ENCODE peak calls at places on chromosomes 3 and 15, in eight cellular contexts. Q, G, T, Z, I, O, H and R are unnamed samples.
A peak's percentile ranks its signal among the peaks of the same experiment; 100 is the strongest.

GRCh38 chr3:160755776-160756304 is at the start of gene PPM1L:
- DNase-seq in I (peak; percentile 52), G (peak; percentile 12), T (peak; percentile 71), H (peak; percentile 88), Q (peak; percentile 44), Z (no peak), O (peak; percentile 56), R (peak; percentile 59)

GRCh38 chr3:16132190-16132589 is 42.3 kb upstream of the GALNT15 start:
- DNase-seq in T (no peak), Z (no peak), Q (no peak), H (no peak), I (no peak), O (no peak), G (no peak), R (no peak)

GRCh38 chr15:94230886-94231727 is at the start of gene MCTP2:
- DNase-seq in O (peak; percentile 53), Z (peak; percentile 39), I (peak; percentile 69), G (peak; percentile 70), H (peak; percentile 96), Q (peak; percentile 65), T (peak; percentile 62), R (peak; percentile 38)

GRCh38 chr3:38084019-38084968 is 45.3 kb downstream of the DLEC1 start:
- DNase-seq in T (peak; percentile 70), Q (peak; percentile 33), I (peak; percentile 69), Z (peak; percentile 1), O (peak; percentile 41), H (peak; percentile 64), G (peak; percentile 19), R (peak; percentile 27)

GRCh38 chr3:71495708-71496472 is 87.6 kb downstream of the FOXP1 start:
- DNase-seq in I (peak; percentile 80), Q (peak; percentile 95), T (peak; percentile 88), O (peak; percentile 94), H (no peak), Z (no peak), G (peak; percentile 91), R (no peak)

GRCh38 chr3:128289534-128289933 is 136.3 kb downstream of the EEFSEC start:
- DNase-seq in I (no peak), H (no peak), T (no peak), O (no peak), Z (no peak), G (no peak), Q (no peak), R (no peak)

GRCh38 chr15:60004846-60005351 is 788 bp downstream of the FOXB1 start:
- DNase-seq in G (peak; percentile 6), O (peak; percentile 12), H (peak; percentile 65), Q (no peak), T (peak; percentile 41), Z (no peak), I (peak; percentile 23), R (no peak)

GRCh38 chr15:80093854-80094418 is 34.5 kb downstream of the ZFAND6 start:
- DNase-seq in G (no peak), Z (no peak), T (no peak), O (peak; percentile 61), Q (peak; percentile 9), I (peak; percentile 46), H (peak; percentile 69), R (no peak)

GRCh38 chr3:151766454-151766853 is 32.7 kb downstream of the AADACL2 start:
- DNase-seq in Z (no peak), O (peak; percentile 50), I (peak; percentile 56), H (no peak), G (peak; percentile 22), T (peak; percentile 14), Q (peak; percentile 78), R (no peak)

GRCh38 chr3:15291589-15292541 is 40.5 kb downstream of the SH3BP5 start:
- DNase-seq in T (no peak), H (no peak), O (peak; percentile 67), Z (no peak), Q (no peak), G (no peak), I (peak; percentile 64), R (no peak)

GRCh38 chr3:18099611-18100010 is 325.5 kb downstream of the SATB1 start:
- DNase-seq in I (peak; percentile 9), Q (peak; percentile 40), G (peak; percentile 15), O (peak; percentile 50), Z (no peak), H (no peak), T (peak; percentile 31), R (no peak)

GRCh38 chr3:138084196-138084595 is 31.2 kb downstream of the DZIP1L start:
- DNase-seq in G (no peak), Z (no peak), Q (no peak), O (no peak), H (no peak), T (no peak), I (no peak), R (no peak)

GRCh38 chr3:30520695-30521094 is 85.7 kb upstream of the TGFBR2 start:
- DNase-seq in Q (peak; percentile 51), O (no peak), Z (no peak), I (peak; percentile 36), G (no peak), H (no peak), T (peak; percentile 28), R (no peak)

GRCh38 chr3:30521156-30521555 is 85.2 kb upstream of the TGFBR2 start:
- DNase-seq in O (no peak), Q (no peak), I (no peak), H (no peak), T (no peak), Z (no peak), G (no peak), R (no peak)

GRCh38 chr3:30518872-30519271 is 87.5 kb upstream of the TGFBR2 start:
- DNase-seq in H (no peak), I (peak; percentile 51), Q (peak; percentile 51), T (peak; percentile 45), O (peak; percentile 15), Z (no peak), G (no peak), R (no peak)

GRCh38 chr3:30516238-30516637 is 90.2 kb upstream of the TGFBR2 start:
- DNase-seq in Q (peak; percentile 39), G (peak; percentile 43), H (no peak), T (peak; percentile 66), I (peak; percentile 31), Z (no peak), O (peak; percentile 86), R (no peak)

DNA sequence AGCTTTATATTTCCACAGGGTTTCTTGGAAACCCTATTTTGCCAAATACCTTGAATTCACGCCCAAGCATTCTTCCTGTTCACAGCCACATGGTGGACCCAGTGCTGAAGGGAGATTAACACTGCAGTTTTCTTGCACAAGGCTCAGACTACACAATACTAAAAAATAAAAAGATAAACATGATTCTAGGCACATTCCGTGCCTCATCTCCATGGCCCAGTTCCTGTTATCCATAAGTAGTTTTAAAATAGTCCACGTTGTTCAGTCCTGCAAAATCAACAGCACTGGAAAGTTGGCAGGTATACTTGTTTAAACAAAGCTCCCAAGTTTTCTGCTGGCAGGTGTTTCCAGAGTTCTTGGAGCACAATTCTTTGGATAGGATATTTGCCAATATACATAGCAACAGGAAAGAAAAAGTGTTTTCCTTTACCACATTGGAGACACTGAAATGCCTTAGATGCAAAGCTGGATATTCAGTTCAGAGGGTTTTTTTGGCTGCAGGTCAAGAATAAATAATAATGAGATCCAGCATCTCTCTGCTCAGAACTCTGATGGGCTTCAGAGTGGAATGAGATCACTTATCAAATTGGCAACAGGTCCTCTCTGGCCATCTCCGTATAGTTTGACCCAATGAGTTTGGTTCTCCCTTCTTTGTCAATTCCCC is 88.1 kb upstream of the TGFBR2 start:
- DNase-seq in T (peak; percentile 38), I (peak; percentile 93), G (peak; percentile 39), Z (no peak), Q (peak; percentile 77), O (peak; percentile 92), H (no peak), R (no peak)
- TF ChIP-seq CTCF in T (no peak), I (peak; percentile 41), G (no peak), Z (no peak), Q (peak; percentile 5), O (no peak), H (peak; percentile 44), R (no peak)

GRCh38 chr15:99059010-99059981 is 45.6 kb upstream of the SYNM start:
- DNase-seq in T (peak; percentile 90), Q (peak; percentile 83), O (peak; percentile 84), Z (peak; percentile 77), H (peak; percentile 82), G (peak; percentile 87), I (peak; percentile 91), R (peak; percentile 77)
- TF ChIP-seq CTCF in T (no peak), Q (peak; percentile 24), O (peak; percentile 34), Z (peak; percentile 50), H (peak; percentile 72), G (peak; percentile 96), I (peak; percentile 47), R (peak; percentile 78)

DNA sequence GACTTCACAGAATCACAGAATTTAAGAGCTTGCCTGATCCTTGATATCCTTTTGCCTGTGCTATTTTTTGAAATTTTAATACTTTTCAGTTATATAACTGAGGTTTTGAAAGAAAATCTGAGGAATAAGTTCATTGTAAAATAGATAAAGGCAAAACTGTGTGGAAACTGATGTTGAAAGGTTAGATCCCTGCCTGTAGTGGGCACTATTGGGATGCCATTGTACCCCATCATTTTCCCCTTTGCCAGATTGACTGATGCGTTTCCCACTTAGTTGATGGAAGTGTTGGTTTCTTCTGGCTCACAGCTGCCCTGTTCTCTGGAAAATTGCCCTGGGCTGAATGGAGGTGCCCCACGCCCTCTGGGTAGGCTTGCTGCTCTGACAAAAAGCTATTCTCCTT is 387.9 kb downstream of the RBMS3 start:
- DNase-seq in G (no peak), I (no peak), O (no peak), Z (no peak), H (no peak), T (no peak), Q (no peak), R (no peak)
- TF ChIP-seq CTCF in G (no peak), I (no peak), O (no peak), Z (no peak), H (no peak), T (no peak), Q (peak; percentile 2), R (no peak)

DNA sequence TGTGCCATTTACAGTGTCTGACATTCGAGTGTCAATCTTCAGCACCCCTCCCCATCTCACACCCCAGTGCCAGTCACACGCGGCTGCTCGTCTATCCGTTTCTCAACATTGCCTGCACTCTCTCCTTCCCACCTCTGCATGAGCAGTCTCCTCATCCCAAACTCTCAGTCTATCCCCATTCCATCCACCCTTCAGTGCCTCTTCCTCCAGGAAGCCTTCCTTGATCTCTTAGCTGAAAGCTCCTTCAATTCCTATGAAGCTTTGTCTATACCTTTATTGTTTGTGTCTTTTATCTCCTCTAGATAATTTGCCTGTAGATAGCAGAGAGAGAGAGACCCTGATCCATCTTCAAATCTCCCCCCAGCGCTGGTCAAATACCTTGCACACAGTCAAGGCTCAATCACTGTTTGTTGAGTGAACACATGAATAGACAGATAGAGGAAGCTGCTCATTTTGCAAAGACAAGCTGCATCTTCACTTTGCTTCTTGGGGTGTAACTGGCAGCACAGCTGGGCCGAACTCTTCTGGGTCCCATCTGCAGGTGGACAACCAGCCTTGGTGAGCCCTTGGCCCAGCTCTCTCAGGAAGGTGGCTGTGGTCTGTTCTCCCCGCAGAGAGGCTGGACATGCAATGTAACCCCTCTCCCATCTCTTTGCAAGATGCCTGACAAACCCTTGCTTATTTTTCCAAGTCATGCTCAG is 52.8 kb downstream of the ITGA11 start:
- DNase-seq in Z (no peak), O (no peak), G (no peak), H (no peak), I (no peak), T (no peak), Q (no peak), R (no peak)
- TF ChIP-seq CTCF in Z (no peak), O (no peak), G (no peak), H (no peak), I (no peak), T (no peak), Q (no peak), R (no peak)